ENCODE peak calls at places on chromosomes 12 and 14, in seven cellular contexts. One of them, this sample, is unnamed.

GRCh38 chr12:75650989-75651695 is 139.7 kb upstream of the KRR1 start:
- DNase-seq in HepG2: no peak
- DNase-seq in iPS DF 6.9: no peak
- DNase-seq in cardiac fibroblast: peak
- DNase-seq in left cardiac atrium: no peak
- DNase-seq in HEK293T: no peak
- DNase-seq in Right ventricle myocardium superior: no peak
- DNase-seq in this sample: no peak

GRCh38 chr12:54961190-54961589 is 23.4 kb downstream of the TESPA1 start:
- DNase-seq in HepG2: no peak
- DNase-seq in iPS DF 6.9: no peak
- DNase-seq in cardiac fibroblast: no peak
- DNase-seq in left cardiac atrium: no peak
- DNase-seq in HEK293T: no peak
- DNase-seq in Right ventricle myocardium superior: no peak
- DNase-seq in this sample: no peak

GRCh38 chr14:31943217-31943616 is 133.9 kb upstream of the ARHGAP5 start:
- DNase-seq in HepG2: no peak
- DNase-seq in iPS DF 6.9: no peak
- DNase-seq in cardiac fibroblast: no peak
- DNase-seq in left cardiac atrium: no peak
- DNase-seq in HEK293T: no peak
- DNase-seq in Right ventricle myocardium superior: no peak
- DNase-seq in this sample: no peak

GRCh38 chr12:4251967-4252366 is 21.6 kb upstream of the CCND2 start:
- DNase-seq in HepG2: no peak
- DNase-seq in iPS DF 6.9: no peak
- DNase-seq in cardiac fibroblast: no peak
- DNase-seq in left cardiac atrium: no peak
- DNase-seq in HEK293T: no peak
- DNase-seq in Right ventricle myocardium superior: no peak
- DNase-seq in this sample: no peak

GRCh38 chr14:59897757-59898383 is 22.1 kb upstream of the LRRC9 start:
- DNase-seq in HepG2: peak
- DNase-seq in iPS DF 6.9: no peak
- DNase-seq in cardiac fibroblast: peak
- DNase-seq in left cardiac atrium: peak
- DNase-seq in HEK293T: peak
- DNase-seq in Right ventricle myocardium superior: no peak
- DNase-seq in this sample: no peak

GRCh38 chr14:30214456-30215090 is 286.9 kb upstream of the PRKD1 start:
- DNase-seq in HepG2: peak
- DNase-seq in iPS DF 6.9: peak
- DNase-seq in cardiac fibroblast: peak
- DNase-seq in left cardiac atrium: no peak
- DNase-seq in HEK293T: peak
- DNase-seq in Right ventricle myocardium superior: no peak
- DNase-seq in this sample: peak

GRCh38 chr14:81051547-81051946 is 96.1 kb downstream of the TSHR start:
- DNase-seq in HepG2: no peak
- DNase-seq in iPS DF 6.9: no peak
- DNase-seq in cardiac fibroblast: no peak
- DNase-seq in left cardiac atrium: no peak
- DNase-seq in HEK293T: no peak
- DNase-seq in Right ventricle myocardium superior: no peak
- DNase-seq in this sample: no peak

GRCh38 chr12:109739747-109740693 is 26.4 kb downstream of the FAM222A start:
- DNase-seq in HepG2: no peak
- DNase-seq in iPS DF 6.9: peak
- DNase-seq in cardiac fibroblast: no peak
- DNase-seq in left cardiac atrium: peak
- DNase-seq in HEK293T: peak
- DNase-seq in Right ventricle myocardium superior: peak
- DNase-seq in this sample: no peak

GRCh38 chr12:71607494-71608330 is 55.9 kb downstream of the ZFC3H1 start:
- DNase-seq in HepG2: no peak
- DNase-seq in iPS DF 6.9: no peak
- DNase-seq in cardiac fibroblast: no peak
- DNase-seq in left cardiac atrium: no peak
- DNase-seq in HEK293T: no peak
- DNase-seq in Right ventricle myocardium superior: no peak
- DNase-seq in this sample: no peak

GRCh38 chr14:25026476-25027137 is 23.3 kb downstream of the STXBP6 start:
- DNase-seq in HepG2: no peak
- DNase-seq in iPS DF 6.9: no peak
- DNase-seq in cardiac fibroblast: no peak
- DNase-seq in left cardiac atrium: no peak
- DNase-seq in HEK293T: no peak
- DNase-seq in Right ventricle myocardium superior: no peak
- DNase-seq in this sample: no peak

GRCh38 chr12:119712721-119713120 is 44.8 kb downstream of the PRKAB1 start:
- DNase-seq in HepG2: no peak
- DNase-seq in iPS DF 6.9: no peak
- DNase-seq in cardiac fibroblast: no peak
- DNase-seq in left cardiac atrium: no peak
- DNase-seq in HEK293T: no peak
- DNase-seq in Right ventricle myocardium superior: no peak
- DNase-seq in this sample: no peak

GRCh38 chr12:20757-21156 is 45.8 kb upstream of the IQSEC3 start:
- DNase-seq in HepG2: peak
- DNase-seq in iPS DF 6.9: no peak
- DNase-seq in cardiac fibroblast: no peak
- DNase-seq in left cardiac atrium: no peak
- DNase-seq in HEK293T: no peak
- DNase-seq in Right ventricle myocardium superior: no peak
- DNase-seq in this sample: no peak

GRCh38 chr14:69484444-69485113 is at the start of gene PLEKHD1:
- DNase-seq in HepG2: no peak
- DNase-seq in iPS DF 6.9: no peak
- DNase-seq in cardiac fibroblast: no peak
- DNase-seq in left cardiac atrium: no peak
- DNase-seq in HEK293T: no peak
- DNase-seq in Right ventricle myocardium superior: peak
- DNase-seq in this sample: no peak

GRCh38 chr14:52002542-52002941 is 13.2 kb downstream of the RTRAF start:
- DNase-seq in HepG2: no peak
- DNase-seq in iPS DF 6.9: no peak
- DNase-seq in cardiac fibroblast: no peak
- DNase-seq in left cardiac atrium: no peak
- DNase-seq in HEK293T: no peak
- DNase-seq in Right ventricle myocardium superior: no peak
- DNase-seq in this sample: no peak